ENCODE peak calls at places on chromosomes 3 and 15, in seven cellular contexts. J is colonic mucosa, R is IMR-90, X is neuronal stem cell, U is fibroblast of lung, I is neural progenitor cell, N is endothelial cell of umbilical vein. K is an unnamed sample. For H3K4me1 and H3K36me3, the result is how much of the 10 kb centered on the place peaks cover.

GRCh38 chr3:24401090-24401810 is 93.4 kb downstream of the THRB start:
- DNase-seq in U (no peak), I (no peak), J (no peak), N (no peak), R (no peak), X (no peak), K (no peak)

GRCh38 chr15:29534378-29534777 is 264.8 kb upstream of the NSMCE3 start:
- DNase-seq in I (no peak), J (no peak), R (no peak), U (peak), X (no peak), N (no peak), K (peak)

GRCh38 chr15:58669108-58669507 is 80.4 kb downstream of the ADAM10 start:
- DNase-seq in I (no peak), U (no peak), R (peak), J (no peak), X (no peak), N (no peak), K (no peak)

GRCh38 chr3:195544634-195545033 is 1.5 kb upstream of the PPP1R2 start:
- DNase-seq in I (no peak), X (no peak), R (no peak), J (no peak), N (no peak), U (no peak), K (no peak)

GRCh38 chr15:31857194-31857593 is 173.1 kb upstream of the CHRNA7 start:
- DNase-seq in R (no peak), N (no peak), I (peak), X (no peak), J (no peak), U (no peak), K (no peak)

GRCh38 chr3:120615863-120616599 is 19.9 kb downstream of the NDUFB4 start:
- DNase-seq in X (no peak), J (no peak), U (peak), I (no peak), N (peak), R (peak), K (no peak)

GRCh38 chr3:181103605-181104004 is 114.1 kb upstream of the DNAJC19 start:
- DNase-seq in J (no peak), U (no peak), N (no peak), R (no peak), I (peak), X (peak), K (no peak)

GRCh38 chr3:110644203-110644602 is 427.4 kb upstream of the NECTIN3 start:
- DNase-seq in U (no peak), N (no peak), R (no peak), J (no peak), X (no peak), I (no peak), K (no peak)

GRCh38 chr3:184981071-184981470 is 169.1 kb downstream of the VPS8 start:
- DNase-seq in I (no peak), U (no peak), J (peak), N (no peak), R (no peak), X (no peak), K (no peak)

GRCh38 chr3:186124618-186125017 is 15.7 kb upstream of the ETV5 start:
- DNase-seq in N (no peak), U (no peak), I (no peak), X (no peak), R (no peak), J (no peak), K (no peak)

GRCh38 chr3:60202052-60202753 is 1049.0 kb downstream of the FHIT start:
- DNase-seq in J (no peak), R (no peak), U (no peak), X (no peak), N (no peak), I (no peak), K (no peak)

GRCh38 chr3:123658118-123658859 is 73.4 kb upstream of the HACD2 start:
- DNase-seq in R (peak), X (no peak), N (peak), I (no peak), J (peak), U (peak), K (peak)

GRCh38 chr3:29440321-29441019 is 159.6 kb downstream of the RBMS3 start:
- DNase-seq in I (peak), J (peak), R (no peak), N (peak), X (peak), U (peak), K (no peak)

GRCh38 chr3:32181801-32182200 is 56.7 kb upstream of the CMTM8 start:
- DNase-seq in R (no peak), J (no peak), U (no peak), I (no peak), X (no peak), N (no peak), K (no peak)

GRCh38 chr3:27723803-27724458 is 1.8 kb upstream of the EOMES start:
- DNase-seq in J (no peak), N (no peak), R (no peak), I (peak), X (no peak), U (no peak), K (no peak)

GRCh38 chr3:49806838-49807237 is 3.8 kb downstream of the INKA1 start:
- DNase-seq in X (no peak), N (peak), I (no peak), R (no peak), J (no peak), U (no peak), K (no peak)

GRCh38 chr3:49807427-49808114 is 4.5 kb downstream of the INKA1 start:
- DNase-seq in J (no peak), R (no peak), I (no peak), X (no peak), U (no peak), N (peak), K (no peak)

GRCh38 chr3:49805367-49805782 is 2.3 kb downstream of the INKA1 start:
- DNase-seq in I (no peak), X (no peak), N (peak), U (peak), J (peak), R (peak), K (peak)

GRCh38 chr3:49804141-49805041 is 1.3 kb downstream of the INKA1 start:
- DNase-seq in U (no peak), I (no peak), X (no peak), J (no peak), R (no peak), N (peak), K (no peak)

DNA sequence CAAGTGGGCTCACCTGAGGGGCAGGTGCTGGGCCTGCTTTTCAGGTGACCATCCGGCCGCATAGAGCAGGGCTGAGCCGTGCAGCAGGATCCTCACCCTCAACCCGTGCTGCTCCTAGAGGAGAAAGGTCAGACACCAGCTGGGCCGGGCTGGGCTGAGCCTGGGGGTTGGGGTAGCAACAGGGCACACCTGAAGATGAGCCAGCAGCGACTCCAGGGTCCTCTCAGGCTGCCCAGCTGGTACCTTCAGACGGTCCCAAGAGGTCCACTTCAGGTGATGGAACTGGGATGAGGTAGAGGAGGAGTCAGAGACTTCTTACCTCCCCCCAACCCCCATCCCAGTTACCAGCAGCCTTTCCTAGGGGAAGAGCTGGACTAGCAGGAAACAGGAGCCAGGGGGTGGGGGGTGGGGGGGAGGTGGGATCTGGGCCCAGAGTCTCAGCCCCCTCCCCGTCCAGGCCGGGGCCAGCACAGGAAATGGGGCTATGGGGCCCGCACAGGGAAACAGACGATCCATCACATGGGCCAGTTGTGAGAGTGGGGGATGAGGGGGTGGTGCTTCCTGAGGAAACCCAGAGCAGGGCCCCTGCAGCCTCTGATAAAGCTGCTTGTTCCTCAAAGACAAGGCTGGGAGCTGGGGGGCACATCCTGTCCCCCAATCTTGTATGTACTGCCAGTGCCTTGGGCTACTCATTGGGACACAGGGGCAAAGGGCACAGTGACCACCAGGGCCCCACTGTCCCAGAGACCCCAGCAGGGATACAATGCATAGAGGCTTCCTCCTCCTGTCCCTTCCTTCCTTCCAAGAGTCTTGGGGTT is 3.0 kb downstream of the INKA1 start:
- DNase-seq in J (peak), U (no peak), I (no peak), N (peak), X (no peak), R (no peak), K (no peak)
- H3K4me1 ChIP-seq in J (under half), U (under half), I (under half), N (under half), X (under half), R (under half), K (under half)

GRCh38 chr3:35673017-35673416 is 33.7 kb downstream of the ARPP21 start:
- DNase-seq in I (no peak), U (no peak), J (no peak), X (no peak), R (no peak), N (no peak), K (no peak)

GRCh38 chr3:35674451-35675109 is 35.3 kb downstream of the ARPP21 start:
- DNase-seq in N (no peak), X (no peak), U (no peak), I (no peak), R (no peak), J (no peak), K (no peak)

GRCh38 chr3:35671483-35671882 is 32.2 kb downstream of the ARPP21 start:
- DNase-seq in R (no peak), N (no peak), J (no peak), X (no peak), I (no peak), U (no peak), K (no peak)

GRCh38 chr3:35666893-35667292 is 27.6 kb downstream of the ARPP21 start:
- DNase-seq in J (no peak), U (peak), I (no peak), X (no peak), N (peak), R (no peak), K (no peak)

GRCh38 chr3:35670408-35670807 is 31.1 kb downstream of the ARPP21 start:
- DNase-seq in R (no peak), N (no peak), U (no peak), X (no peak), J (no peak), I (no peak), K (no peak)
- H3K4me3 ChIP-seq in R (no peak), N (no peak), U (no peak), X (no peak), J (no peak), I (no peak), K (no peak)

GRCh38 chr3:126346466-126346865 is 10.7 kb downstream of the KLF15 start:
- DNase-seq in J (peak), X (no peak), R (no peak), U (no peak), N (no peak), I (no peak), K (no peak)
- H3K36me3 ChIP-seq in J (under half), X (under half), R (under half), U (under half), N (under half), I (under half), K (half or more)

DNA sequence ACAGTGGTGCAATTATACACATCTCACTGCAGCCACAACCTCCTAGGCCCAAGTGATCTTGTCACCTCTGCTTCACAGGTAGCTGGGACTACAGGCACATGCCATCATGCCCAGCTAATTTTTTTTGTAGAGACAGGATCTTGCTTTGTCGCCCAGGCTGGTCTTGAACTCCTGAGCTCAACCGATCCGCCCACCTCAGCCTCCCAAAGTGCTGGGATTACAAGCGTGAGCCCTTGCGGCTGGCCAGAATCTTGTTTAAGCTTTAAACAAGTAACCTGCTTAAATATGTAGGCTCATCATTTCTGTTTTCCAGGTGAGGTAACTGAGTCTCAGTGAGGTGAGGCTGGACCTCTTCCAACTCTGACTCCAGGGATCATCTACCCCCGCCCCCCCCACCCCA is 7.7 kb upstream of the PSTPIP1 start:
- DNase-seq in I (no peak), X (no peak), J (no peak), N (no peak), R (no peak), U (no peak), K (no peak)
- H3K4me1 ChIP-seq in I (under half), X (under half), J (under half), N (under half), R (under half), U (under half), K (under half)

DNA sequence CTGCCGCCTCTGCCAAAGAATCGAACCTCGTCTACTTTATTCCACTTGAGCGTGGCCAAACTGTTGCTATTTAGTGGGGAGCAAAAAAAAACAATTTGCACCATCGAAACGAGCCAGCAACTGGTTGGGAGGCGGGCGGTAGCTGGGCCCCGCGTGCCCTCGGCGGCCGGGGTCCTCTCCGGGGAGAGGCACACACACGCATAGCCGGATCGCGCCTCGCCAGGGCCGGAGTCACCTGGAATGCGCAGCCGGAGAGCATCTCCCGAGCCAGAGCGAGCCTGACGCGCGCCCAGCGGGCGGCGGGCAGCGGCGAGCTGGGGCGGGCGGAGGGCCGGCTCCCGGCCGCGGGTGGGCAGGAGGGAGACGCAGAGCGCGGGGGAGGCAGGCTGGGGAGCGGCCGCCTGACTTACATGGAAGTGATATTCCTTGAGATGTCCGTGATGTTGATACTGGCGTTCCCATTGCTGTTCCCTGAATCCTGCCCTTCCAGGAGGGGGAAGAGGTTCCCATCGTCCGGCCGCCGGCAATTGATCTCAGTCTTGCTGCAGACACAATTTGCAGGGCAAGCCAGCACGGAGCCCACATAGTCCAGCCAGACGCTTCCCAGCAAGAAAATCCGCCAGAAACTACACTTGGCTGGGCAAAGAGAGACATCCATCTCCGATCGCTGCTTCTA is 905 bp downstream of the NTRK3 start:
- DNase-seq in I (peak), X (peak), R (peak), J (no peak), N (peak), U (peak), K (peak)
- H3K4me3 ChIP-seq in I (peak), X (peak), R (no peak), J (no peak), N (no peak), U (no peak), K (peak)

DNA sequence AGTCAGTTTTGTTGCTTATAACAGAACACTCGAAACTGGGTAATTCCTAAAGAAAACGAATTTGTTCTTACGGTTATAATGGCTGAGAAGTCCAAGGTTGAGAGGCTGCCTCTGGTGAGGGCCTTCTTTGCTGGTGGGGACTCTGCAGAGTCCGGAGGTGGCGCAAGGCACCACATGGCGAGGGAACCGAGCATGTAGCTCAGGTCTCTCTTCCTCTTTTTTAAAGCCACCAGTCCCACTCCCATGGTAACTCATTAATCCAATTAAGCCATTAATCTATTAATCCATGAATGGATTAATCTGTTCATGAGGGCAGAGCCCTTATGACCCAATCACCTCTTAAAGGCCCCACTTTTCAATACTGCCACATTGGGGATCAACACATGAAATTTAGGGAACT is 50.0 kb downstream of the ROPN1B start:
- DNase-seq in U (no peak), I (no peak), R (no peak), J (no peak), X (no peak), N (no peak), K (no peak)
- H3K36me3 ChIP-seq in U (under half), I (under half), R (under half), J (under half), X (under half), N (under half), K (under half)

GRCh38 chr15:70505411-70505919 is 257.9 kb downstream of the UACA start:
- DNase-seq in I (no peak), X (no peak), U (peak), J (no peak), N (peak), R (peak), K (peak)
- H3K4me1 ChIP-seq in I (under half), X (under half), U (under half), J (under half), N (under half), R (under half), K (under half)

GRCh38 chr3:136134091-136134490 is 62.0 kb downstream of the MSL2 start:
- DNase-seq in X (no peak), I (no peak), J (no peak), N (no peak), U (no peak), R (no peak), K (no peak)

GRCh38 chr3:136135039-136135802 is 60.9 kb downstream of the MSL2 start:
- DNase-seq in R (no peak), N (no peak), J (no peak), X (no peak), U (no peak), I (no peak), K (no peak)
- H3K4me3 ChIP-seq in R (no peak), N (no peak), J (no peak), X (no peak), U (no peak), I (no peak), K (no peak)

DNA sequence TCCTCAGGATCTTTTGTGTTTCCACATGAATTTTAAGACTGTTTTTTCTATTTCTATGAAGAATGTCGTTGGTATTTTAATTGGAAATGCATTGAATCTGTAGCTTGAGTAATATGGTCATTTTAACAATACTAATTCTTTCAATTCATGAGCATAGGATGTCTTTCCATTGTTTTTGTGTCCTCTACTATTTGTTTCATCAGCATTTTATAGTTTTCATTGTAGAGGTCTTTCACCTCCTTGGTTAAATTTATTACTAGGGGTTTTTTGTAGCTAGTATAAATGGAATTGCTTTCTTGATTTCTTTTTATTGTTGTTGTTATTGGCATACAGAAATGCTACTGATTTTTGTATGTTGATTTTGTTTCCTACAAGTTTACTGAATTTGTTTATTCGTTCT is 17.3 kb upstream of the ATP2C1 start:
- DNase-seq in R (no peak), U (no peak), N (no peak), J (no peak), I (no peak), X (no peak), K (no peak)
- H3K36me3 ChIP-seq in R (under half), U (under half), N (under half), J (under half), I (under half), X (under half), K (under half)

K was measured in adipocyte.